ENCODE peak calls at places on chromosomes 1 and 21, in five cellular contexts. P is NT2/D1, L is H1, Z is HepG2, E is GM12878. C is an unnamed sample.

GRCh38 chr1:54610601-54611580 is 12.4 kb downstream of the FAM151A start:
- DNase-seq in P (no peak), L (no peak), Z (no peak), E (no peak), C (no peak)

GRCh38 chr1:59596956-59597355 is 217.8 kb upstream of the HOOK1 start:
- DNase-seq in P (no peak), L (no peak), Z (no peak), E (no peak), C (no peak)

GRCh38 chr1:31055501-31055900 is 10.0 kb downstream of the PUM1 start:
- DNase-seq in P (no peak), L (no peak), Z (no peak), E (no peak), C (no peak)

GRCh38 chr1:81695741-81696140 is 105.0 kb upstream of the ADGRL2 start:
- DNase-seq in P (no peak), L (no peak), Z (no peak), E (no peak), C (no peak)

GRCh38 chr1:6385673-6386191 is 7.8 kb downstream of the ACOT7 start:
- DNase-seq in P (peak; percentile 57), L (peak; percentile 78), Z (no peak), E (no peak), C (no peak)

GRCh38 chr1:65581120-65581519 is 160.7 kb downstream of the LEPR start:
- DNase-seq in P (peak; percentile 42), L (no peak), Z (peak; percentile 9), E (no peak), C (no peak)

GRCh38 chr21:42460391-42461184 is 35.4 kb downstream of the RSPH1 start:
- DNase-seq in P (no peak), L (no peak), Z (no peak), E (peak; percentile 83), C (no peak)

GRCh38 chr1:221741364-221741970 is 422 bp downstream of the DUSP10 start:
- DNase-seq in P (no peak), L (no peak), Z (no peak), E (no peak), C (peak; percentile 30)

GRCh38 chr1:91776068-91776794 is 109.7 kb downstream of the TGFBR3 start:
- DNase-seq in P (no peak), L (no peak), Z (no peak), E (no peak), C (no peak)

GRCh38 chr21:33169360-33169759 is 60.4 kb upstream of the IFNAR2 start:
- DNase-seq in P (no peak), L (no peak), Z (no peak), E (no peak), C (no peak)

GRCh38 chr1:169680377-169681019 is 30.9 kb downstream of the SELL start:
- DNase-seq in P (no peak), L (no peak), Z (no peak), E (peak; percentile 73), C (no peak)

GRCh38 chr1:35717911-35718476 is 690 bp downstream of the C1orf216 start:
- DNase-seq in P (no peak), L (no peak), Z (no peak), E (no peak), C (no peak)
- TF ChIP-seq SUZ12 in P (no peak), L (no peak), Z (no peak), E (no peak), C (no peak)

GRCh38 chr1:42176902-42177519 is 12.5 kb upstream of the GUCA2A start:
- DNase-seq in P (peak; percentile 49), L (no peak), Z (peak; percentile 51), E (no peak), C (peak; percentile 51)
- TF ChIP-seq SUZ12 in P (no peak), L (no peak), Z (no peak), E (no peak), C (no peak)

DNA sequence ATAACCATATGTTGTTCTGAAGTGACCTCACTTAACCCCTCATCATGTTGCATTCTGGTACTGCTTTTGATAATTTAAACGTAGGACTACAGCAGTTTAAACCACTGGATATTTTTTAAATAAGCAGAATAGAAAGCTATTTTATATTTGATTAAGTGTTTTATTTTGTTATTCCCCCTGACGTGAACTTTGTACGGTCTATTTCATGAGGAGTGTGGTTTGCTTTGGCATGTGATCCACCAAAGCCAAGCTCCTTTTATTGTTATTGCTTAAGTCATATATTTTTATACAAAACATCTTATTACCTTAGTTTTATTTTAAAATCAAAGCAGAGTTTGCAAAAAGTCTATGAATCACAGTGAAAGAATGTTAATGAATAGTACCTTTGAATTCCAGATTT is 101.4 kb upstream of the L1TD1 start:
- DNase-seq in P (no peak), L (no peak), Z (no peak), E (no peak), C (no peak)
- TF ChIP-seq SUZ12 in P (no peak), L (no peak), Z (no peak), E (no peak), C (no peak)

GRCh38 chr1:94027735-94028515 is 93.0 kb downstream of the ABCA4 start:
- DNase-seq in P (no peak), L (no peak), Z (peak; percentile 93), E (no peak), C (no peak)
- TF ChIP-seq SUZ12 in P (no peak), L (no peak), Z (no peak), E (no peak), C (no peak)

GRCh38 chr1:1349256-1350012 is at the start of gene DVL1:
- DNase-seq in P (no peak), L (no peak), Z (no peak), E (no peak), C (peak; percentile 88)
- TF ChIP-seq SUZ12 in P (no peak), L (no peak), Z (no peak), E (no peak), C (no peak)

DNA sequence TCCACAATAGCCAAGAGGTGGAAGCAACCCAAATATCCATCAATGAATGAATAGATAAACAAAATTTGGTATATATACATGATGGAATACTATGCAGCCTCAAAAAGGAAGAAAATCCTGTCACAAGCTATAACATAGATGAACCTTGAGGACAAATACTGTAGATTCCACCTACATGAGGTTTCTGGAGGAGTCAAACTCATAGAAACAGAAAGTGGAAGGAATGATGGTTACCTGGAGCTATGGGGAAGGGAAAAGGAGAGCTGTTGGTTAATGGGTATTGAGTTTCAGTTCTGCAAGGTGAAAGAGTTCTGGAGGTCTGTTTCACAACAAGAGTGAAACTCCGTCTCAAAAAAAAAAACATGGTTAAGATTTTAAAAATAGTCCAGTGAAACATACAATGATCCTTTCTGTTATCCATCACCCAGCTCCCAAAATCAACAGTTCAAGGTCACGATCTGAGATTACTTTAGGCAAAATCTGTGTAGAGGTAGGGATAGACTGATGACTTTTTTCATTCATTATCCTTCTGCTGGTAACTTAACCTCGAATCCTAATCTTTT is 80.8 kb upstream of the HNRNPU start:
- DNase-seq in P (no peak), L (no peak), Z (no peak), E (peak; percentile 85), C (no peak)
- TF ChIP-seq SUZ12 in P (no peak), L (no peak), Z (no peak), E (no peak), C (no peak)

DNA sequence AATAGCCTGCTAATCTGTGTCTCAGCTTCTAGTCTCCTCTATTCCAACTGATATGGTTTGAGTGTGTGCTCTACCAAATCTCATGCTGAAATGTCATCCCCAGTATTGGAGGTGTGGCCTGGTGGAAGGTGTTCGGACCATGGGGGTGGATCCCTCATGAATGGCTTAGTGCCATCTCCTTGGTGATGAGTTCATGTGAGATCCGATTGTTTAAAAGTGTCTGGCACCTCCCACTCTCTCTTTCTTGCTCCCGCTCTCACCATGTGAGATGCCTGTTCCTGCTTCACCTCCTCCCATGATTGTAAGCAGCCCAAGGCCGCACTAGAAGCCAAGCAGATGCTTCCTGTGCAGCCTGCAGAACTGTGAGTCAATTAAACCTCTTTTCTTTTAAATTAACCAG is 73.5 kb upstream of the CAMK1G start:
- DNase-seq in P (no peak), L (no peak), Z (no peak), E (no peak), C (no peak)
- TF ChIP-seq SUZ12 in P (no peak), L (no peak), Z (no peak), E (no peak), C (no peak)

DNA sequence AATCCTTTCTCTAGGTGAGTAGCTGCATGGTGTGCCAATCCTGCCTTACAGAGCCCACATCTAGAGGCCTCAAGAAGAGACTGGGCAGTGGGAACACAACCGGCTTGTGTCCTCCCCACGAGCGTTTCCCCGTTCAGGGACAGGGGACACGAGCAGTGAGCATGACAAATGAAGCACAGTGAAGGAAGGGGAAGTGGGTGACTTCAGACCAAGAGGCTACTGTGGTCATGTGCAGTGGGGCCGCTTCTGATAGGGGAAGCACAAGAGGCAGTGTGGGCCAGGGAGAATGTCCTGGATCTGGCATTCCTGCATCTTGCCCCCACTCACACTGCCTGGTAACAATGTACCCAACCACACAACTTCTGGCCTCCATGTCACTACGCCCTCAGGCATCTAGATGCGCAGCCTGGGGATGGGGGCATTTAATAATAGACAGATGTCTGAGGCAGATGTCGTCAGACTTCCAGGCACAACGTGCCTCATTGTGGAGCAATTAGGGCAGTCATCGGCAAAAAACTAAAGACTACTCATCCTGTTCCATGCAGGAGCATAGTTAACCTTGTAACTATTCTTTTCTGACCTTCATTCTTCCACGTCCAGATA is 155.6 kb upstream of the NBPF11 start:
- DNase-seq in P (no peak), L (no peak), Z (no peak), E (no peak), C (no peak)
- TF ChIP-seq SUZ12 in P (no peak), L (no peak), Z (no peak), E (no peak), C (no peak)

GRCh38 chr1:12581179-12581578 is 36.8 kb downstream of the DHRS3 start:
- DNase-seq in P (no peak), L (no peak), Z (no peak), E (no peak), C (no peak)
- TF ChIP-seq SUZ12 in P (no peak), L (no peak), Z (no peak), E (no peak), C (no peak)

C was measured in HEK293T.